ENCODE peak calls at places on chromosomes 3 and 15, in six cellular contexts. T is RWPE2, R is left ventricle myocardium inferior, Z is endothelial cell, I is HL-60, D is PC-9. C is an unnamed sample.

GRCh38 chr15:59194639-59195325 is 11.9 kb upstream of the LDHAL6B start:
- DNase-seq in T (no peak), R (no peak), Z (no peak), I (no peak), D (no peak), C (no peak)

GRCh38 chr3:34212175-34212574 is 413.7 kb downstream of the PDCD6IP start:
- DNase-seq in T (no peak), R (no peak), Z (no peak), I (no peak), D (no peak), C (no peak)

GRCh38 chr15:65954289-65954741 is 85.0 kb downstream of the RAB11A start:
- DNase-seq in T (no peak), R (no peak), Z (no peak), I (no peak), D (peak), C (no peak)

GRCh38 chr3:58521917-58522680 is 14.9 kb downstream of the ACOX2 start:
- DNase-seq in T (no peak), R (no peak), Z (no peak), I (no peak), D (no peak), C (no peak)

GRCh38 chr3:179464296-179465092 is 13.2 kb upstream of the GNB4 start:
- DNase-seq in T (no peak), R (no peak), Z (no peak), I (peak), D (peak), C (no peak)

GRCh38 chr3:67416703-67417102 is 237.7 kb downstream of the SUCLG2 start:
- DNase-seq in T (no peak), R (no peak), Z (no peak), I (no peak), D (no peak), C (no peak)

GRCh38 chr3:191473766-191474198 is 12.8 kb downstream of the PYDC2 start:
- DNase-seq in T (no peak), R (no peak), Z (no peak), I (no peak), D (no peak), C (no peak)

GRCh38 chr15:58734859-58735258 is 14.6 kb downstream of the ADAM10 start:
- DNase-seq in T (no peak), R (no peak), Z (no peak), I (no peak), D (no peak), C (no peak)

GRCh38 chr3:9180764-9181117 is 68.7 kb downstream of the SRGAP3 start:
- DNase-seq in T (no peak), R (no peak), Z (no peak), I (no peak), D (no peak), C (no peak)

GRCh38 chr15:87212041-87212440 is 1044.5 kb downstream of the NTRK3 start:
- DNase-seq in T (no peak), R (no peak), Z (no peak), I (no peak), D (no peak), C (no peak)

GRCh38 chr15:56244811-56245576 is 1.3 kb upstream of the RFX7 start:
- DNase-seq in T (peak), R (no peak), Z (peak), I (no peak), D (peak), C (no peak)

GRCh38 chr3:59381282-59381681 is 331.5 kb upstream of the CFAP20DC start:
- DNase-seq in T (no peak), R (no peak), Z (no peak), I (no peak), D (no peak), C (no peak)

GRCh38 chr3:43958005-43958770 is 267.4 kb downstream of the ABHD5 start:
- DNase-seq in T (no peak), R (no peak), Z (no peak), I (no peak), D (no peak), C (no peak)

GRCh38 chr15:69478259-69478687 is 25.7 kb downstream of the RPLP1 start:
- DNase-seq in T (peak), R (peak), Z (peak), I (peak), D (peak), C (no peak)

GRCh38 chr3:21237638-21238037 is 513.4 kb downstream of the ZNF385D start:
- DNase-seq in T (no peak), R (no peak), Z (no peak), I (no peak), D (no peak), C (no peak)

GRCh38 chr3:146539315-146539714 is 5.1 kb downstream of the PLSCR1 start:
- DNase-seq in T (no peak), R (no peak), Z (no peak), I (no peak), D (no peak), C (no peak)

GRCh38 chr3:149553781-149554451 is 79.4 kb downstream of the TM4SF4 start:
- DNase-seq in T (no peak), R (peak), Z (no peak), I (no peak), D (no peak), C (no peak)

GRCh38 chr3:189260556-189261493 is 89.1 kb downstream of the TPRG1 start:
- DNase-seq in T (no peak), R (peak), Z (no peak), I (no peak), D (no peak), C (no peak)

GRCh38 chr3:184642623-184643308 is 69.1 kb downstream of the MAGEF1 start:
- DNase-seq in T (no peak), R (no peak), Z (no peak), I (no peak), D (no peak), C (no peak)

GRCh38 chr3:124791639-124792111 is 61.4 kb downstream of the UMPS start:
- DNase-seq in T (no peak), R (peak), Z (no peak), I (no peak), D (no peak), C (no peak)

GRCh38 chr3:12695112-12695511 is 31.2 kb upstream of the RAF1 start:
- DNase-seq in T (no peak), R (no peak), Z (no peak), I (no peak), D (no peak), C (no peak)

GRCh38 chr3:119352235-119352634 is 58.1 kb downstream of the ARHGAP31 start:
- DNase-seq in T (no peak), R (no peak), Z (no peak), I (peak), D (no peak), C (no peak)

DNA sequence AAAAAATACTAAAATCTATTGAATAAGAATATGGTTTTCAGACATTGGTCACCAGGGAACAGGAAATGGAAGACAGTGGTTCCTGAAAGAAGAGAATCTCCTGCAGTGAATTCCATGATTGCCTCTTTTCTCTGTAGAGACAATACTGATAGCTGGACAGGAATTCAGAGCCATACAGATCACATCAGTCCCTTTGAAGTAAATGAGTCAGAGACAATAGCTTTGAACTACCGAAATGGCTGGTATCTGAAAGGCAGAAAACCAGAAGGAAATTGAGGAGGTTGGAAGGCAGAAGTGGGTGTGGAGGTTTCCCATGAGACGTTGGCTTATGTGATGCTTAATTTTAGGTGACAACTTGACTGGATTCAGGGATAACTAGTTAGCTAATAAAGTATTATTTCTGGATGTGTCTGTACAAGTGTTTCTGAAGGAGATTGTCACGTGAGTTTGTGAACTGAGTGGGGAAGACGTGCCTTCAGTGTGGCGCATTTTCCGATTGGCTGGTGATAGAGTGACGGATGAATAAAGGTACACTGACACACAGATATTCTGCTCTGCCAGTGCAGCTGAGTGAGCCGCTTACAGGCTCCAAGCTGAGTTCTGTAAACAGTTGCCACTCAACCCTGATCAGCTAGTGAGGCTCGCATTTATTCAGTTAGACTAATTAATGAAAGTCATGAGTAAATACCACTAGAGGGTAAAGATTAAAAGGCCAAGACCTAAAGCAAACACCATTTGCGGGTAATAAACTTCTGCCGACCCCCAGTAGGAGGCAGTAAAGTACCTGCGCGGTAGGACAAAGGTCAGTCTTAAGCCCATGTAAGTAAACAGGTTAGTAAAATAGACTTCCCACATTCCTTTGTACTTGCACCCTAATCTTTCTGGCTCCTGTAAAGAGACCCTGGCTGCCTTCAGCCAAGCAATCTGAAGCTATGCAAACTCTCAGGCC is 1298.6 kb downstream of the SI start:
- DNase-seq in T (no peak), R (no peak), Z (no peak), I (no peak), D (no peak), C (no peak)
- TF ChIP-seq CTCF in T (no peak), R (no peak), Z (no peak), I (no peak), D (peak), C (no peak)

GRCh38 chr3:195258449-195259145 is 12.4 kb downstream of the XXYLT1 start:
- DNase-seq in T (no peak), R (no peak), Z (no peak), I (no peak), D (no peak), C (no peak)

GRCh38 chr3:195261925-195262324 is 9.0 kb downstream of the XXYLT1 start:
- DNase-seq in T (no peak), R (no peak), Z (no peak), I (no peak), D (no peak), C (no peak)

GRCh38 chr3:195259564-195260285 is 11.2 kb downstream of the XXYLT1 start:
- DNase-seq in T (peak), R (peak), Z (peak), I (peak), D (peak), C (no peak)

GRCh38 chr3:195259146-195259563 is 11.8 kb downstream of the XXYLT1 start:
- DNase-seq in T (no peak), R (no peak), Z (no peak), I (no peak), D (no peak), C (no peak)

GRCh38 chr3:195260286-195260905 is 10.6 kb downstream of the XXYLT1 start:
- DNase-seq in T (no peak), R (no peak), Z (no peak), I (peak), D (no peak), C (no peak)
- TF ChIP-seq CTCF in T (peak), R (peak), Z (peak), I (no peak), D (no peak), C (peak)

GRCh38 chr3:32340639-32341365 is 50.9 kb upstream of the CMTM7 start:
- DNase-seq in T (no peak), R (no peak), Z (no peak), I (no peak), D (no peak), C (no peak)
- TF ChIP-seq CTCF in T (no peak), R (no peak), Z (no peak), I (no peak), D (no peak), C (no peak)

GRCh38 chr3:51538459-51539290 is at the start of gene RAD54L2:
- DNase-seq in T (peak), R (peak), Z (peak), I (peak), D (peak), C (peak)
- TF ChIP-seq CTCF in T (peak), R (peak), Z (no peak), I (no peak), D (no peak), C (peak)

DNA sequence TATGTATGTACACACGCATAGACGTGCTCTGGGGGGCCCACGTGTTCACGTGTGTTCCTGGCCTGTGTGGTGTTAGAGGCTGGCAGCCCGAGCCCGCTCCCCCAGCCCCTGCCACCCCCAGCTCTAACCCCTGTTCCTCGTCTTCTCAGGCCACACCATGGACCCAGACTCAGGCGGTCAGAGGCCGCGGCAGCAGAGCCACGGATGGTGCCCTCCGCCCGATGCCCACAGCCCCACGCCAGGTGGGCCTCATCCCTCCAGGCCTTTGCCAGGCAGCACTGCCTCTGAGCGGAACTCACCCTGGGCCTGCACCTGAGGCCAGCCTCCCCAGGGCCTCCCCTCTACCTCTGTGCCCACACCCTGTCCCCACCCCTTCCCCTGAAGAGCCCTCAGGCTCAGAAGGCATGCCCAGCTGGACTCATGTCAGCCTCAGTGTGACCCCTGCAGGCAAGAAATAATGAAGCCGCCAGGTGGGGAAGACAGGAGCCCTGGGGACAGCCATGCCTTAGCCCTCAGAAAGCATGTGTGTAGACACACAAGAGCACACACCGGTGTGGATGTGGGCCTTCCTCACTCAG is 16.4 kb upstream of the GNAT1 start:
- DNase-seq in T (no peak), R (no peak), Z (no peak), I (no peak), D (no peak), C (no peak)
- TF ChIP-seq CTCF in T (peak), R (no peak), Z (no peak), I (no peak), D (no peak), C (no peak)

GRCh38 chr15:40306371-40306770 is 1.4 kb downstream of the PLCB2 start:
- DNase-seq in T (peak), R (no peak), Z (no peak), I (no peak), D (no peak), C (no peak)

GRCh38 chr15:40306908-40307307 is 827 bp downstream of the PLCB2 start:
- DNase-seq in T (peak), R (no peak), Z (no peak), I (no peak), D (no peak), C (no peak)

GRCh38 chr15:40309344-40309862 is 1.7 kb upstream of the PLCB2 start:
- DNase-seq in T (peak), R (no peak), Z (no peak), I (no peak), D (no peak), C (no peak)

GRCh38 chr15:40308844-40309189 is 1.1 kb upstream of the PLCB2 start:
- DNase-seq in T (peak), R (no peak), Z (no peak), I (peak), D (no peak), C (no peak)

DNA sequence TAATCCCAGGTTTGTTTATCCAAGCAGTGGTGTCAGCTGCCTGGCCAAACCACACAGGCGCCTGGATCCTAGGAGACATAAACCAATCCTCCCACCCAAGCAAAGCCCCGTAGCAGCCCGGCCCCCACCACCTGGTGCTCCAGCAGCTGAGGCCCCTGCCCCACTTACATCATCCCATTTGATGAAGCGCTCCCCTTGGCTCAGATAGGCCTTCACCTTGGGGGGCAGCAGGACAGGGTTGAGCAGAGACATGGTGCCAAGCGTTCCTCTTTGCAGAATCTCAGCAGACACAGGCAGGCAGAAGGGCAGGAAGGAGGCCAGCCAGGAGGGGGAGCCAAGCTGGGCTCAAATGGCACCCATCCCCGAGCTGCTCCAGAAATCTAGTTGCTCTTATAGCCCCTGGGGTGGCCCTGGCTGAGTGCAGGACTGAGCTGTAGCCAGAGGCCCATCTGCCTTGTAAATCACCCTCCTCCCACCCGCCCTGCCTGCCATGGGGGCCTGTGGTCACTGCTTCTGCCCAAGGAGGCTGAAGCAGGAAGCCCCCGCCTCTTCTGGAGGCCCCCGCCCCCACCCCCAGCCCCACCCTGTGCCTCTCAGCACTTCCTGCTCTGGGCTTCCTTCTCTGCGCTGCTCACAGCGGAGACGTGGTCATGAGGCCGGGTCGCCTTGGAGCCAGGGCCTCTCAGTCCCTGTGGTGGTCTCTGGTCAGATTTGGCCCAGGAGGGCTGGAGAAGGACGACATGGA is at the start of gene PLCB2:
- DNase-seq in T (peak), R (peak), Z (peak), I (peak), D (no peak), C (no peak)
- TF ChIP-seq CTCF in T (peak), R (peak), Z (no peak), I (peak), D (no peak), C (peak)

DNA sequence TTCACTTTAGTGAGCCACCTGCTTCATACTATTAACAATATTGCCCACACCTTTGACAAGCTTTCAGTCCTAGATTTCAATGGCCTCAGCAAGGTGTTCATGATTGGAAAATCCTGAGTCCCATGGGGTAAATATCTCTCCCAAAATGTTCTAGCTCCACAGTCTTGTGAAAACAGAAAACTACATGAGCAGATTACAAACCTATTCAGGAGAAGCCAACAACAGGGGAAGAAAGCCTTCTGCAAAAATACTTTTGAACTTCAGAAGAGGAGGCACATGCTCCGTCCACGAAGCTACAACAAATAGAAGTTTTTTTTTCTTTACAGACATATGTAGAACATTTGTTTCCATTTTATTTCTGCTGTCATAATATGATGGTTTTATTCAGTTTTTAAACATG is 725.7 kb upstream of the ARRDC4 start:
- DNase-seq in T (no peak), R (no peak), Z (no peak), I (no peak), D (no peak), C (no peak)
- TF ChIP-seq CTCF in T (no peak), R (no peak), Z (no peak), I (no peak), D (no peak), C (no peak)

GRCh38 chr3:62229908-62230307 is 143.4 kb downstream of the FEZF2 start:
- DNase-seq in T (no peak), R (no peak), Z (no peak), I (no peak), D (no peak), C (no peak)
- TF ChIP-seq CTCF in T (peak), R (peak), Z (peak), I (peak), D (no peak), C (peak)

C was measured in chondrocyte.